ENCODE peak calls at places on chromosomes 2 and 18, in seven cellular contexts. S is HFFc6, O is NB4, I is neural crest cell, U is left lung, Z is hepatocyte, N is colonic mucosa. B is an unnamed sample.

GRCh38 chr18:10558243-10558966 is 32.6 kb downstream of the NAPG start:
- DNase-seq in N (no peak), U (no peak), Z (no peak), I (no peak), S (no peak), O (no peak), B (no peak)

GRCh38 chr2:74414913-74415761 is 6.3 kb downstream of the C2orf81 start:
- DNase-seq in N (peak), Z (no peak), I (no peak), S (no peak), O (no peak), U (no peak), B (no peak)

GRCh38 chr2:174445248-174445647 is 41.6 kb downstream of the GPR155 start:
- DNase-seq in Z (no peak), U (no peak), S (no peak), I (no peak), O (no peak), N (no peak), B (no peak)

GRCh38 chr18:58584219-58585127 is 44.4 kb downstream of the ALPK2 start:
- DNase-seq in U (no peak), Z (no peak), I (no peak), N (no peak), O (no peak), S (peak), B (no peak)

GRCh38 chr2:38465789-38466127 is 88.7 kb upstream of the ATL2 start:
- DNase-seq in N (peak), I (no peak), Z (peak), S (peak), O (peak), U (no peak), B (no peak)

GRCh38 chr2:200585730-200586643 is at the start of gene AOX1:
- DNase-seq in O (no peak), U (peak), Z (peak), S (peak), N (peak), I (peak), B (peak)

GRCh38 chr2:182655750-182656149 is 60.3 kb upstream of the DNAJC10 start:
- DNase-seq in N (no peak), O (no peak), U (no peak), I (no peak), Z (no peak), S (no peak), B (no peak)

GRCh38 chr18:69397096-69397495 is 3.6 kb upstream of the DOK6 start:
- DNase-seq in Z (no peak), S (no peak), U (no peak), I (no peak), N (no peak), O (no peak), B (no peak)

GRCh38 chr18:70822167-70822566 is 533.3 kb downstream of the SOCS6 start:
- DNase-seq in I (no peak), S (no peak), U (no peak), N (no peak), O (no peak), Z (no peak), B (no peak)

GRCh38 chr2:94776036-94776435 is 95.2 kb upstream of the TEKT4 start:
- DNase-seq in S (no peak), U (no peak), O (no peak), Z (no peak), N (no peak), I (no peak), B (no peak)

GRCh38 chr2:121626777-121627524 is 22.3 kb downstream of the CLASP1 start:
- DNase-seq in S (no peak), Z (peak), U (peak), I (no peak), O (no peak), N (no peak), B (no peak)

GRCh38 chr2:24520175-24520574 is 29.1 kb downstream of the NCOA1 start:
- DNase-seq in I (no peak), Z (no peak), U (no peak), N (no peak), O (no peak), S (no peak), B (no peak)

GRCh38 chr2:169732583-169733358 is 861 bp upstream of the KLHL23 start:
- DNase-seq in I (no peak), N (no peak), S (no peak), U (no peak), O (peak), Z (no peak), B (no peak)

GRCh38 chr18:72181241-72181764 is 362.8 kb downstream of the CBLN2 start:
- DNase-seq in O (no peak), U (no peak), I (no peak), S (no peak), N (no peak), Z (no peak), B (no peak)

GRCh38 chr2:159773426-159773825 is 24.6 kb downstream of the CD302 start:
- DNase-seq in O (no peak), S (no peak), U (no peak), I (no peak), N (no peak), Z (no peak), B (no peak)

GRCh38 chr2:13652531-13653313 is 936.0 kb downstream of the TRIB2 start:
- DNase-seq in S (no peak), U (no peak), Z (no peak), O (peak), N (no peak), I (no peak), B (no peak)

GRCh38 chr2:95326433-95327140 is 29.4 kb downstream of the KCNIP3 start:
- DNase-seq in N (no peak), U (no peak), Z (no peak), S (no peak), I (no peak), O (no peak), B (no peak)

GRCh38 chr18:76260941-76261472 is 234.0 kb downstream of the ZNF516 start:
- DNase-seq in S (no peak), O (no peak), N (no peak), U (no peak), I (no peak), Z (no peak), B (no peak)

GRCh38 chr18:76259726-76260125 is 235.3 kb downstream of the ZNF516 start:
- DNase-seq in O (no peak), U (no peak), N (no peak), S (no peak), I (no peak), Z (no peak), B (no peak)

GRCh38 chr18:76258209-76258608 is 236.8 kb downstream of the ZNF516 start:
- DNase-seq in Z (no peak), S (no peak), I (no peak), N (no peak), O (no peak), U (no peak), B (no peak)

GRCh38 chr18:76256897-76257500 is 238.0 kb downstream of the ZNF516 start:
- DNase-seq in O (peak), N (no peak), I (no peak), Z (peak), U (no peak), S (peak), B (no peak)

DNA sequence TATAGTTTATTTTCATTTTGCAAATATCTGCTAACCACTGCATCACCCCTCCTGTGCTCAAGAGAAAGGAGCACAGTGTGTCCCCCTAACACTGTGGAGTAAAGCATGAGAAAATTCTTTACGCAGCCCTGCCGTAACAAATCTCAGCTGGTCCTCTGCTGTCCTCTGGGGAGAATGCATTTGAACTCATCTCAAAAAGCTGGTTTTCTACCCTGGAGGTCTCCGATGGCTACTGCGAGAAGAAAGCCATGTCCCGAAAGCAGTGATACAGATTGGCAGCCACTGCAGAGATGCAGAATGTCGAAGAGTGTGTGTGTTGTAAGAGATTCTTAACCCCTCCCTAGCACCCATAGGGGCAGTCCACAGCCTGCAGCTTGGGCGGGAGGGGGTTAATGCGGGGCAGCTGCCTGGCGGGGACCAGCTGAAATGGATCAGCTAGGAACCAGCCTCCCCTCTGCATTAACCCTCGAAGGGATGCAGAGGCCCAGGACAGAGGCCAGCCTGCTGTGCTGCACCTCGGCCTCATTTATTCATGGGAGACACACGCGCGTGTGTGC is 236.0 kb downstream of the ZNF516 start:
- DNase-seq in N (no peak), I (no peak), Z (no peak), U (no peak), O (no peak), S (no peak), B (no peak)
- TF ChIP-seq CTCF in N (no peak), I (peak), Z (no peak), U (no peak), O (no peak), S (peak), B (no peak)

GRCh38 chr18:28177828-28178635 is 1.1 kb upstream of the CDH2 start:
- DNase-seq in U (peak), N (no peak), I (peak), S (peak), O (no peak), Z (peak), B (no peak)
- TF ChIP-seq CTCF in U (no peak), N (no peak), I (no peak), S (peak), O (no peak), Z (no peak), B (peak)

DNA sequence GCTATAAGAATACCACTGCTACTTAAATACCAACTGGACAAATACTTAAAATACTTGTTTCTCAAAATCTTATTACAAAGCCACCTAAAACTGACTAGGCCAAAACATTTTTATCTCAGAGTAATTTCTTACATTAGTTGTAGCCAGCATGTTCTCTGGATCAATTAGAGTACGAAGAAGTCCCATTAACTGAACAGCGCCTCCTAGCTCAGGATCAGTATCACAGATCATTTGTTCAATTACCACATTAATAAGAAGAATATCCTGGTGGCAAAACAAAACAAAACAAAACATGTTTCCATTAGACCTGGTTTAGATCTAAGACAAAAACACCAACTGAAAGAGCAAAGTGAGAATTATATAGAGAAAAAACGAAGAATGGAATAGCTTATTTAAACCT is 36.0 kb downstream of the PPP4R3B start:
- DNase-seq in I (no peak), N (no peak), S (no peak), O (peak), Z (no peak), U (no peak), B (no peak)
- TF ChIP-seq CTCF in I (peak), N (no peak), S (peak), O (no peak), Z (peak), U (no peak), B (peak)

DNA sequence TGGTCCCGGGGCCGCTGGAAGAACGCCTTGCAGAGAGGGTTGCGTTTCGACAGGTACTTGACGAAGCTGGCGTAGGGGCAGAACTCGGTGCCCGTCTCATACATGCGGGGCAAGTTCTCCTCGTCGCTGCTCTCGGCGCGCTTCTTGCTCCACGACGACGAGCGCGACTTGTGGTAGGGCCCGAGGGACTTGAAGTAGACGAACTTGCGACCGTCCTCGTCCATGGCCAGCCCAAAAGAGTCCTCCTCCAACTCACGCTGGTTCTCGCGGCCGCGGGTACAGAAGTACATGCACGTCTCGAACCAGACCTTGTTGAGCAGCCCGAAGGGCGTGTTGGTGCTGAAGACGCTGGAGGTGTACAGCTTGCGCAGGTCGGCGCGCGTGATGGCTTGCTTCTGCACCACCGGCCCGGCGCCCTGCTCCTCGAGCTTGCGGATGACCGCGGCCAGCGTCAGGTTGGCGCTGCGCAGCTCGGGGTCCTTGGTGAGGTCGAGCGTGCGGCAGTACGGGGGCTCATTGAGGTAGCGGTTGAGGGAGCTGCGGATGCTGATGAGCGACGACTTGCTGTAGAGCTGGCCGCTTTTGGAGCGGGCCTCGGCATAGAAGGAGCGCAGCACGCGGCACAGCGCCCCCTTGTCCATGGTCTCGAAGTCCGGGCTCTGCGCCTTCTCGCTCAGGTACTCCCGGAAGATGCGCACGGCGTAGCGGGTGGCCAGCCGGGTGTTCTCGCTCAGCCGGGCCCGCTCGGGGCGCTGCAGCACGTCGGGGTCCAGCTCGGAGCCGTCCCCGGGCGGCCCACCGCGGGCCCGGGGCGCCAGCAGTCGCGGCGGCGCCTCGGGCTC is 830 bp downstream of the KCTD1 start:
- DNase-seq in O (peak), Z (peak), S (peak), N (peak), I (peak), U (peak), B (peak)
- TF ChIP-seq CTCF in O (no peak), Z (peak), S (peak), N (peak), I (peak), U (peak), B (peak)

GRCh38 chr2:105888625-105889024 is 143.9 kb downstream of the NCK2 start:
- DNase-seq in U (no peak), O (peak), N (no peak), I (no peak), S (no peak), Z (no peak), B (no peak)
- TF ChIP-seq CTCF in U (no peak), O (peak), N (no peak), I (peak), S (peak), Z (no peak), B (no peak)

DNA sequence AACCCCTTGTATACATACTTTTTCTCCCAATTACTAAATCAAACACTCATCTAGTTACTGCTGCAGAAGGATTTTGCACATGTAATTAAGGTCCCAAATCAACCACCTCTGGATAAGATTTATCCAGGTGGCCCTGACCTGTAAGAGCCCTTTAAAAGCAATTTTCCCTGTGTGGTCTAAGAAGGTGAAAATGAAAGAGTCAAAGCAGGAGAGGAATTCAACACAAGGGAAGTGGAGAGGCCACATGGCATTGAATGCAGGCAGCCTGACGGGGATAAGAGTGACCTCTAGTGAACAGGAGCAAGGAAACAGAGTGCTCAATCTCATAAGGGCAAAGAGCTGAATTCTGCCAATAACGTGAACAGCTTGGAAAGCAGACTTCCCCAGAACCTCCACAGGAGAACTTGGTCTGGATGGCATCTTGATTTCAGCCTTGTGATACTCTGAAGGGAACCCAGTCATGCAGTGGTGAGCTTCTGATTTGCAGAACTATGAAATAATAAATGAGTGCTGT is 27.2 kb downstream of the PPP3R1 start:
- DNase-seq in S (no peak), U (peak), I (peak), Z (peak), N (peak), O (peak), B (no peak)
- TF ChIP-seq CTCF in S (peak), U (no peak), I (no peak), Z (peak), N (no peak), O (peak), B (peak)